ENCODE peak calls at places on chromosomes 11 and 22, in nine cellular contexts. J is OCI-LY7, Y is sigmoid colon, W is suprapubic skin, M is astrocyte of the spinal cord, I is ovary, V is nephron progenitor cell, G is progenitor cell of endocrine pancreas, N is cardiac fibroblast. L is an unnamed sample.

GRCh38 chr11:1943576-1943975 is 3.6 kb upstream of the MRPL23 start:
- DNase-seq in J (no peak), Y (peak), W (peak), M (no peak), I (peak), V (peak), G (peak), N (no peak), L (no peak)

GRCh38 chr22:45769569-45770210 is 98.1 kb downstream of the ATXN10 start:
- DNase-seq in J (peak), Y (no peak), W (no peak), M (no peak), I (no peak), V (no peak), G (no peak), N (no peak), L (no peak)

GRCh38 chr11:10657308-10658271 is 36.0 kb downstream of the IRAG1 start:
- DNase-seq in J (no peak), Y (peak), W (no peak), M (peak), I (no peak), V (no peak), G (no peak), N (peak), L (peak)

GRCh38 chr11:74671520-74672196 is 59.6 kb downstream of the CHRDL2 start:
- DNase-seq in J (no peak), Y (no peak), W (no peak), M (peak), I (no peak), V (no peak), G (no peak), N (peak), L (no peak)

GRCh38 chr11:64444838-64445441 is 86.0 kb downstream of the RPS6KA4 start:
- DNase-seq in J (peak), Y (peak), W (no peak), M (no peak), I (no peak), V (peak), G (no peak), N (peak), L (no peak)

GRCh38 chr11:36233226-36233625 is 56.0 kb downstream of the COMMD9 start:
- DNase-seq in J (no peak), Y (no peak), W (no peak), M (peak), I (no peak), V (no peak), G (no peak), N (peak), L (no peak)

GRCh38 chr11:69414773-69415187 is 66.7 kb upstream of the LINC01488 start:
- DNase-seq in J (no peak), Y (peak), W (no peak), M (no peak), I (no peak), V (no peak), G (no peak), N (no peak), L (no peak)

GRCh38 chr11:119999220-119999619 is 138.7 kb downstream of the TRIM29 start:
- DNase-seq in J (peak), Y (no peak), W (no peak), M (no peak), I (no peak), V (no peak), G (no peak), N (no peak), L (no peak)

GRCh38 chr11:111417011-111417765 is 38.1 kb upstream of the POU2AF1 start:
- DNase-seq in J (peak), Y (no peak), W (no peak), M (no peak), I (no peak), V (no peak), G (no peak), N (no peak), L (no peak)

DNA sequence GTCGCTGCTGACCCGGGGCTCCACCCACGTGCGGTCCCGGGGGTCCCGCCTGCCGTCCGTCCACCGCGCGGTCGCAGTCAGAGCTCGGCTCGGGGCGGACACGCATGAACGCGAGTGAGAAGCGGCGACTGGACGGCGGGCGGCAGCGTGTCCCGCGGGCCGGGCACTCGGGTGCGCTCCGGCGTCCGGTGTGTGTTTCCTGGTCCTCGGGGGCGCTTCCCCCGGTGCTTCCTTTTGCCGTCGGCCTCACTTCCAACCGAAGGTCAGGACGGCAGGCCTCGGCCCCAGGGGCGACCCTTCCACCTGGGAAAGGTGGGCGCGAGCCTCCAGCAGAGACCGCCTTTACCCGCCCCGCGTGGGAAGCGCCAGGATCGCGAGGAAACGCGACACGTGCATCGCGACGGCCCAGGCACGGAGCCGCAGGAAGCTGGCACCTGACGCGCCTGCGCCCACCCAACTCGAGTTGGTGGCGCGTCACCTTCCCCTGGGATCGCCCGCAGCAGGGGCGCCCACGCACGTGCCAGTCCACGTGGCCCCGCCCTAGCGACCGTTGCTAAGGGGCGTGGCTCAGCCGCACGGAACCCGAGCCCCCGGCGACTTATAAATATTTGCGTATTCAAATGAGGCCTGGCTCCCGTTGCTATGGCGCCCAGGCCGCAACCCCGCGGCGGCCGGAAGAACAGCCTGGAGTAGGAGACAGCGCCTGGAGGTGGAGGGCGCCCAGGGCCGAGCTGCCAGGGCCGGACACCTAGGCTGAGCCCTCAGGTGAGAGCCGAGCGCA is at the start of gene LRRC56:
- DNase-seq in J (peak), Y (peak), W (peak), M (peak), I (peak), V (peak), G (peak), N (peak), L (peak)
- TF ChIP-seq CTCF in J (no peak), Y (no peak), W (no peak), M (no peak), I (no peak), V (no peak), G (no peak), N (no peak), L (no peak)

GRCh38 chr22:17607891-17608521 is 20.5 kb downstream of the ATP6V1E1 start:
- DNase-seq in J (no peak), Y (no peak), W (no peak), M (no peak), I (no peak), V (no peak), G (no peak), N (no peak), L (no peak)
- TF ChIP-seq CTCF in J (no peak), Y (no peak), W (no peak), M (no peak), I (no peak), V (no peak), G (no peak), N (no peak), L (no peak)

GRCh38 chr11:66258473-66258893 is 10.0 kb upstream of the RAB1B start:
- DNase-seq in J (no peak), Y (no peak), W (no peak), M (no peak), I (no peak), V (no peak), G (no peak), N (no peak), L (no peak)
- TF ChIP-seq CTCF in J (peak), Y (no peak), W (no peak), M (no peak), I (no peak), V (peak), G (peak), N (no peak), L (no peak)

DNA sequence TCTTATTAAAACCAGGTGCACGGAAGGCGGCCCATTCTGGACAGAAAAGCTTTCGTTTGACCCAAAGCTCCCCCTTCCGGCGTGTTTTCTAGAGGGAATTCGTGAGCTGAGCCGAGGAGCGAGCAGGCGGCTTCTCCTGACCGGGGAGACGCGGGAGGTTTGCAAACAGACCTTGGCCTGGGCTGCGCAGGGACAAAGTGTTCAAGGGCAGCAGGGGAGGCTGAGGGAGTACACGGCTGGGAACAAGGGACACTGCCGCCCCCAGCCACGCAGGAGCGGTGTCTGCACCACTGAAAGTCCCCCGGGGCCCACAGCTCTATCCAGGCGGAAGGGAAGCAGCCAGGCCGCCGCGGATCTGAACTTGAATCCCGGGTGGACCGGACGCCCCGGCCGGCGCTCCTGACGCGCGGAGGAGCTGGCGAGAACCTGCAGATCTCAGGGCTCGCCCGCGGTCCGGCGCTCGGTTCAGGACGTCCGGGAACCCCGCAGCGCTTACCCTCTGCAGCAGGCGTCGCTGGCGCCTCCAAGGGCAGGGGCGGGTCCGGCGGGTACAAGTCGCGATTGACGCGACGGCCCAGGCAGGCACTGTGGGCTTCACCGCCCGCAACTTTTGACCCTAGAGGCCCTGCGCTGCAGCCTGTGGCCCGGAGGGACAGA is 101.9 kb downstream of the WT1 start:
- DNase-seq in J (no peak), Y (peak), W (peak), M (peak), I (peak), V (peak), G (peak), N (peak), L (peak)
- TF ChIP-seq CTCF in J (no peak), Y (no peak), W (no peak), M (peak), I (no peak), V (no peak), G (peak), N (peak), L (peak)

DNA sequence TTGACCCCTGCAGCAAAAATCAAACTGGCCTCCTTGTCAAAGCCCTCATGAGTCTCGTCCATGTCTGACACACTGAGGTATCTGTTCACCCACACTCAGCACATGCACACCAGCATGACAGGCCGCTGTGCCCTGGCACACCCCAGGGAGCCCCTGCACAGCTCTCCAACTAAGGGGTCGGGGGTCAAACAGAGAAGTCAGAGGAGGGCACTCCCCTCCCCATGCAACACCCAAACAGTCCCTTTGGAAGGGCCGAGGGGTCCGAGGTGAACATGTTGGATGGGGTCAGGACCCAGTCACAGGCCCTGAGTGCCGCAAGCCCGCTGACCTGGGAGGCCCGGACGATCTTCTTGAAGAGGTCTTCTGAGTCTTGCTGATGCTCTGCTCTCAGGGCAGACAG is 14.6 kb downstream of the SUN2 start:
- DNase-seq in J (no peak), Y (no peak), W (no peak), M (no peak), I (no peak), V (no peak), G (no peak), N (no peak), L (no peak)
- TF ChIP-seq CTCF in J (no peak), Y (no peak), W (no peak), M (no peak), I (no peak), V (no peak), G (no peak), N (no peak), L (no peak)